ENCODE peak calls at places on chromosomes 1 and 21, in five cellular contexts. R is activated gamma-delta T cell treated with Interleukin-2 at 50 U/mL for 16 hours; J is GM03348; O is activated T-helper 1 cell treated with anti-CD3 and anti-CD28 coated beads, Interleukin-12 subunit alpha, Interleukin-12 subunit beta, Interleukin-2, Interleukin-4 antibody, amounts not matched to agents 30 ng/mL and 10 ng/mL and 1 ng/mL, durations not matched to agents 14 hours and 24 hours and 36 hours; Y is fibroblast of villous mesenchyme. T is an unnamed sample.

GRCh38 chr21:27036736-27037301 is 69.9 kb upstream of the ADAMTS5 start:
- DNase-seq in J (no peak), R (no peak), Y (peak), O (no peak), T (no peak)

GRCh38 chr1:109484519-109484975 is 842 bp downstream of the ATXN7L2 start:
- DNase-seq in Y (no peak), O (no peak), R (no peak), J (peak), T (no peak)

GRCh38 chr1:194709439-194709838 is 1523.0 kb upstream of the B3GALT2 start:
- DNase-seq in J (no peak), O (no peak), R (no peak), Y (no peak), T (no peak)

GRCh38 chr1:162300057-162300917 is 76.4 kb downstream of the SPATA46 start:
- DNase-seq in Y (no peak), R (no peak), J (no peak), O (no peak), T (no peak)

GRCh38 chr1:181101581-181102226 is 13.2 kb downstream of the IER5 start:
- DNase-seq in J (peak), R (no peak), Y (peak), O (no peak), T (no peak)

GRCh38 chr1:118486213-118486612 is 301.2 kb upstream of the SPAG17 start:
- DNase-seq in Y (no peak), J (no peak), O (no peak), R (no peak), T (no peak)

GRCh38 chr1:208731976-208732821 is 488.0 kb upstream of the PLXNA2 start:
- DNase-seq in R (no peak), O (no peak), Y (no peak), J (no peak), T (no peak)

GRCh38 chr1:231850786-231851185 is 224.2 kb downstream of the DISC1 start:
- DNase-seq in O (no peak), J (no peak), Y (no peak), R (no peak), T (no peak)

T was measured in effector memory CD8-positive, alpha-beta T cell.